ENCODE peak calls at places on chromosomes 6 and 20, in five cellular contexts. Y, W, Z, N and R are unnamed samples. For H3K4me1, the result is how much of the 10 kb centered on the place peaks cover.

GRCh38 chr20:33828326-33828834 is 17.2 kb downstream of the CHMP4B start:
- DNase-seq in Y (no peak), W (no peak), Z (no peak), N (no peak), R (no peak)

GRCh38 chr6:125679651-125680050 is 69.8 kb upstream of the HEY2 start:
- DNase-seq in Y (no peak), W (no peak), Z (no peak), N (no peak), R (no peak)

GRCh38 chr20:64102647-64103354 is 4.6 kb downstream of the NPBWR2 start:
- DNase-seq in Y (no peak), W (no peak), Z (peak), N (peak), R (no peak)

GRCh38 chr6:84333827-84334226 is 106.4 kb upstream of the CEP162 start:
- DNase-seq in Y (no peak), W (no peak), Z (no peak), N (no peak), R (no peak)

GRCh38 chr6:34223381-34223963 is 13.2 kb upstream of the HMGA1 start:
- DNase-seq in Y (no peak), W (no peak), Z (no peak), N (no peak), R (no peak)

GRCh38 chr6:28809947-28810654 is 113.7 kb downstream of the TRIM27 start:
- DNase-seq in Y (no peak), W (no peak), Z (no peak), N (peak), R (no peak)

GRCh38 chr6:118632359-118632758 is 19.0 kb downstream of the CEP85L start:
- DNase-seq in Y (no peak), W (no peak), Z (no peak), N (no peak), R (no peak)

GRCh38 chr20:62410742-62411478 is 3.8 kb upstream of the CABLES2 start:
- DNase-seq in Y (no peak), W (no peak), Z (no peak), N (no peak), R (no peak)

GRCh38 chr6:163253556-163254213 is 160.8 kb upstream of the QKI start:
- DNase-seq in Y (no peak), W (no peak), Z (no peak), N (no peak), R (no peak)

GRCh38 chr20:62352402-62353288 is 14.5 kb downstream of the LAMA5 start:
- DNase-seq in Y (peak), W (no peak), Z (peak), N (no peak), R (no peak)

GRCh38 chr6:156517090-156517489 is 260.1 kb upstream of the ARID1B start:
- DNase-seq in Y (no peak), W (no peak), Z (no peak), N (no peak), R (no peak)

GRCh38 chr20:42779216-42779615 is 410.5 kb downstream of the PTPRT start:
- DNase-seq in Y (no peak), W (no peak), Z (no peak), N (no peak), R (no peak)

GRCh38 chr20:2693286-2693995 is 861 bp downstream of the EBF4 start:
- DNase-seq in Y (no peak), W (peak), Z (no peak), N (peak), R (no peak)

GRCh38 chr6:18280084-18280483 is 15.8 kb upstream of the DEK start:
- DNase-seq in Y (no peak), W (no peak), Z (no peak), N (no peak), R (no peak)
- H3K27ac ChIP-seq in Y (no peak), W (no peak), Z (no peak), N (no peak), R (no peak)

DNA sequence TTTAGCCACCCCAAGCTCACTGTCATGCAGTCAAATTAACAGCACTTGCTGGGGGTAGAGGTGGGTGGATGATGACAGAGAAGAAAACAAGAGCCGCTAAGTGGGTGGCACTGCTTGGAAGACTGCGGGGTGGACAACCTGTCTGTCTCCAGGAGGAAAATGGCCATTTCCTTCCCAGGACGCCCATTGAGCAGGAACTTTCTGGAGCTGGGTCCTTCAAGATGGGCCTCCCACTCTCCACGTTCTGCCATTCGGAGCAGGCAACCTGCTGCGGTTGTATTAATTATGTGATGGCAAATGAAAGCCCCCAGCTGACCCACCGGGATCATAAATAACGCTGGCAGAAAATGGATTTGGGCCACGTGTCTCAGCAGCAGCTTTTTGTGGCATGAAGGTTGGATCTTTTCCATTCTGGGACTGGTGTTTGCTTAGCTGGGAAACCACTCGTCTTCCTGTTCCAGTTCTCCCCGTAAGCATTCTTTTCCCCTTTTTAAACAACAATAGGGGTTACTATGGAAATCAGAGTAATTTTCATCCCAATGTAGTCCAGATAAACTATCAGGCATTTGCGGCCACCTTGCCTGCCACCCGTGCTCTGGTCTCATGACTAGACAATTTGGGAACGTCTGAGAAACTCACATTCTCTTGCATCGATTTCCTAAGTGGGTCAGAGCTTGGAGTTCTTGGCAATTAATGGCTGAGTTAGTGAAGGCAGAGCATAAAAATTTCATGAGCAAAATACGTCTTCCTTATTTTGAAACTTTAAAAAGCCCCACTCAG is 215.5 kb downstream of the ANKRD60 start:
- DNase-seq in Y (peak), W (no peak), Z (no peak), N (no peak), R (no peak)
- H3K4me3 ChIP-seq in Y (no peak), W (no peak), Z (no peak), N (no peak), R (no peak)

GRCh38 chr20:59165389-59165785 is 1.8 kb downstream of the ZNF831 start:
- DNase-seq in Y (no peak), W (no peak), Z (no peak), N (no peak), R (no peak)
- H3K4me1 ChIP-seq in Y (under half), W (half or more), Z (under half), N (under half), R (under half)

DNA sequence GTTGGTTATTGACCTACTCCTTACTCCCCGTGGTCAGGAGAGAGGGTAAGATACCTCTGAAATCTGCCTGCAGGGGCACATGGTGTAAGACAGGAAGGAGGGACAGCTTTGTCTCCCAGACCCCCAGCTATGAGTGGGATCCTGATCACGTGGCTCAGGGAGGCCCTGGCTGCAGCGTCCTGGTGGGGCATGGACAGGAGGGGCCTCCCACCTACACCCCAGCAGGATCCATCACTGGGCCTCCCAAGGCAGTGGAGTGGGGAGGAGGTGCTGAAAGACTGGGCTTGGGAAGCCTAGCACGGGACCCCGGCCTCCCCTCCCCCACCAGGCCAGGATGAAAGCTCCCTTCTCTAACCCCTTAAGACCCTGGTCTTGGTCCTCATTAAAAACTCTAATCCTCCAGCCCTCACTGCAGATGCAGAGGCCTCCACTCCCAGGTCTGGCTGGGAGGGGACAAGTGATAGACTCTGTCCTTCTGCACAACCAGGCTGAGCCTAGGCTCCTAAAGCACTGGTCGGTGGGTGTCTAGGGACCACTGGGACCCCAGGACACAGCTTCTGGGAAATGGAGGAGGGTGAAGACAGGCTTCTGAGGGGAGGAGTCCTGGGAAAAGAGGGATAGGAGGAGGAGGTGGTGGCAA is 29.6 kb upstream of the VEGFA start:
- DNase-seq in Y (no peak), W (no peak), Z (no peak), N (no peak), R (no peak)
- H3K27ac ChIP-seq in Y (no peak), W (no peak), Z (no peak), N (no peak), R (no peak)

GRCh38 chr20:23121766-23122095 is 35.6 kb upstream of the CD93 start:
- DNase-seq in Y (no peak), W (no peak), Z (no peak), N (no peak), R (no peak)
- H3K4me3 ChIP-seq in Y (no peak), W (no peak), Z (no peak), N (no peak), R (no peak)

GRCh38 chr6:128479991-128480390 is 40.4 kb downstream of the PTPRK start:
- DNase-seq in Y (no peak), W (no peak), Z (no peak), N (no peak), R (no peak)

GRCh38 chr6:128483472-128484135 is 36.8 kb downstream of the PTPRK start:
- DNase-seq in Y (no peak), W (no peak), Z (no peak), N (no peak), R (no peak)

GRCh38 chr6:128478230-128479047 is 42.0 kb downstream of the PTPRK start:
- DNase-seq in Y (no peak), W (peak), Z (no peak), N (no peak), R (no peak)

GRCh38 chr6:128479048-128479666 is 41.2 kb downstream of the PTPRK start:
- DNase-seq in Y (no peak), W (no peak), Z (no peak), N (no peak), R (no peak)

DNA sequence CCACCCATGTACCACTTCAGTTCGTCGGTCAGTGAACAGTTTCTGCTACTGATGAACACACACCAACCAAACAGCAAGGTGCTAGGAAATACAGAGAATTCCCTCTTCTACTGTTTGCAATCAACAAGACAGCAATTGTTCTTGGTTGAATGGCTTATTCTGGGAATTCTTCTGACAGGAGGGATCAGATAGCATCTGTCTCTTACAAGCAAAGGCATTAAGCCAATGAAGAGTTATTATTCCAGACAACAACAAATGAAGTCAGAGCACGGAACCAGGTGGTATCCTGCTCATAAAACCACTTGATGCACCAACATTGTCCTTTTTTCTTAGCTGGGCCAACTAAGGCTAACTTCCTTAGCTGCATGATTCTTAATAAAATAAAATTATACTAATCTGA is 37.8 kb downstream of the PTPRK start:
- DNase-seq in Y (no peak), W (no peak), Z (no peak), N (no peak), R (no peak)
- H3K4me1 ChIP-seq in Y (under half), W (under half), Z (under half), N (under half), R (under half)

DNA sequence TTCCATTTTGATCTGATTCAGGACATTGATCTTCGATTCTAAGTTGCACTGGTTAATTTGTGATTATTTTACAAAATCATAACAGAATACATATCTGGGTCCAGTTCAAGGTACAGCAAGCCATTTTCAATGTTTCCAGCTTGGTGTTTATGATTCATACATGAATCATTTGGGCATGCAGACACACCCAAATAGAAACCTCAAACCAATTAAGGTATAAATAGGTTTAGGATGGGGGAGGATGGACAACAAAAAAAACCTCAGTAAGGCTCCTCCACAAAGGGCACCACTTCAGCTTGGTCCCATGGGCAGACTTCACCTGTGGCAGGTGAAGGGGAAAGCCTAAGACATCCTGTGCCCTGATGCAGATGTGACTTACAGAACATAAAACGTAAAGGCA is 192.7 kb downstream of the KHDC1L start:
- DNase-seq in Y (no peak), W (no peak), Z (no peak), N (no peak), R (no peak)
- H3K27ac ChIP-seq in Y (no peak), W (no peak), Z (no peak), N (peak), R (no peak)

GRCh38 chr20:57397693-57398108 is 6.5 kb downstream of the RBM38 start:
- DNase-seq in Y (no peak), W (peak), Z (peak), N (no peak), R (no peak)

GRCh38 chr20:57396212-57396611 is 5.0 kb downstream of the RBM38 start:
- DNase-seq in Y (no peak), W (no peak), Z (peak), N (no peak), R (no peak)

GRCh38 chr20:57398231-57398821 is 7.1 kb downstream of the RBM38 start:
- DNase-seq in Y (no peak), W (peak), Z (peak), N (no peak), R (no peak)

GRCh38 chr20:57396638-57397003 is 5.4 kb downstream of the RBM38 start:
- DNase-seq in Y (no peak), W (no peak), Z (peak), N (no peak), R (no peak)

GRCh38 chr20:57397004-57397692 is 6.0 kb downstream of the RBM38 start:
- DNase-seq in Y (no peak), W (no peak), Z (peak), N (no peak), R (no peak)
- H3K4me3 ChIP-seq in Y (no peak), W (peak), Z (no peak), N (no peak), R (no peak)